ENCODE peak calls at places on chromosomes 11 and 22, in ten cellular contexts. D, B, M, A, H, S, Z, C, F and O are unnamed samples.
A peak's percentile ranks its signal among the peaks of the same experiment; 100 is the strongest.

GRCh38 chr11:11624206-11624605 is 2.4 kb upstream of the GALNT18 start:
- DNase-seq in D (no peak), Z (no peak), B (no peak), F (no peak), C (no peak), H (no peak), A (no peak), S (no peak), M (no peak), O (no peak)

GRCh38 chr11:117610901-117611300 is 186.1 kb downstream of the DSCAML1 start:
- DNase-seq in S (no peak), B (no peak), C (no peak), F (no peak), Z (no peak), H (no peak), M (no peak), D (no peak), A (no peak), O (no peak)

GRCh38 chr11:1305558-1306056 is 3.8 kb downstream of the TOLLIP start:
- DNase-seq in C (no peak), A (no peak), B (no peak), S (no peak), M (no peak), H (peak; percentile 47), Z (no peak), F (no peak), D (no peak), O (peak; percentile 91)

GRCh38 chr11:68912254-68912653 is 8.6 kb downstream of the IGHMBP2 start:
- DNase-seq in Z (no peak), S (no peak), M (no peak), B (no peak), C (no peak), A (no peak), F (no peak), D (no peak), H (no peak), O (no peak)

GRCh38 chr11:127017482-127017881 is 16.9 kb upstream of the KIRREL3 start:
- DNase-seq in C (no peak), M (no peak), D (no peak), A (peak; percentile 72), B (peak; percentile 55), Z (peak; percentile 47), F (no peak), H (no peak), S (no peak), O (no peak)

GRCh38 chr11:762421-763072 is 14.7 kb downstream of the GATD1 start:
- DNase-seq in F (peak; percentile 68), A (no peak), M (peak; percentile 19), C (peak; percentile 72), Z (no peak), B (peak; percentile 70), H (no peak), S (no peak), D (no peak), O (no peak)

GRCh38 chr11:112478806-112479205 is 218.1 kb upstream of the PLET1 start:
- DNase-seq in F (no peak), B (no peak), M (no peak), D (no peak), S (no peak), A (no peak), C (no peak), Z (no peak), H (no peak), O (no peak)

GRCh38 chr11:26649884-26650283 is 72.0 kb downstream of the SLC5A12 start:
- DNase-seq in F (peak; percentile 5), A (peak; percentile 86), M (no peak), H (no peak), D (peak; percentile 36), S (no peak), B (peak; percentile 81), Z (peak; percentile 71), C (peak; percentile 3), O (no peak)

GRCh38 chr11:61111786-61112517 is 9.7 kb downstream of the CD5 start:
- DNase-seq in M (no peak), C (no peak), A (no peak), D (no peak), S (no peak), Z (no peak), F (no peak), B (no peak), H (peak; percentile 68), O (no peak)

GRCh38 chr11:22577854-22578253 is 47.8 kb downstream of the FANCF start:
- DNase-seq in B (no peak), A (no peak), F (no peak), S (no peak), C (no peak), M (no peak), Z (no peak), H (no peak), D (no peak), O (no peak)

GRCh38 chr22:41526802-41527799 is 17.2 kb downstream of the POLR3H start:
- DNase-seq in Z (peak; percentile 29), B (peak; percentile 59), H (peak; percentile 82), D (peak; percentile 24), A (peak; percentile 47), S (peak; percentile 51), M (peak; percentile 69), F (no peak), C (no peak), O (no peak)

GRCh38 chr11:113578164-113578455 is 102.9 kb upstream of the DRD2 start:
- DNase-seq in M (no peak), A (peak; percentile 40), F (no peak), B (no peak), C (no peak), S (no peak), H (no peak), Z (no peak), D (no peak), O (no peak)